ENCODE peak calls at places on chromosomes 1 and 21, in four cellular contexts. One of them, this sample, is unnamed.

GRCh38 chr1:44664730-44665370 is 9.4 kb downstream of the TMEM53 start:
- DNase-seq in Caki2: no peak
- DNase-seq in GM03348: no peak
- DNase-seq in GM06990: no peak
- DNase-seq in this sample: peak

GRCh38 chr21:33268392-33268735 is 2.2 kb downstream of the IL10RB start:
- DNase-seq in GM03348: no peak
- DNase-seq in Caki2: no peak
- DNase-seq in GM06990: no peak
- DNase-seq in this sample: no peak

GRCh38 chr1:109997204-109997866 is 12.8 kb downstream of the AHCYL1 start:
- DNase-seq in GM06990: no peak
- DNase-seq in Caki2: no peak
- DNase-seq in GM03348: no peak
- DNase-seq in this sample: no peak

GRCh38 chr1:157994704-157995540 is 1.5 kb downstream of the KIRREL1 start:
- DNase-seq in GM06990: no peak
- DNase-seq in GM03348: peak
- DNase-seq in Caki2: no peak
- DNase-seq in this sample: no peak

GRCh38 chr1:23616292-23616822 is 57.1 kb upstream of the ID3 start:
- DNase-seq in Caki2: no peak
- DNase-seq in GM03348: no peak
- DNase-seq in GM06990: no peak
- DNase-seq in this sample: no peak

GRCh38 chr1:154468480-154469240 is 33.4 kb upstream of the TDRD10 start:
- DNase-seq in GM03348: no peak
- DNase-seq in Caki2: no peak
- DNase-seq in GM06990: no peak
- DNase-seq in this sample: no peak

GRCh38 chr1:108125312-108126138 is 74.6 kb downstream of the SLC25A24 start:
- DNase-seq in GM03348: peak
- DNase-seq in Caki2: peak
- DNase-seq in GM06990: peak
- DNase-seq in this sample: peak

GRCh38 chr1:30047576-30047975 is 675.8 kb downstream of the MATN1 start:
- DNase-seq in GM03348: no peak
- DNase-seq in GM06990: no peak
- DNase-seq in Caki2: no peak
- DNase-seq in this sample: no peak

GRCh38 chr1:47189844-47190562 is at the start of gene PDZK1IP1:
- DNase-seq in GM06990: no peak
- DNase-seq in Caki2: peak
- DNase-seq in GM03348: peak
- DNase-seq in this sample: no peak

GRCh38 chr21:44982558-44983244 is 42.9 kb downstream of the SLX9 start:
- DNase-seq in GM06990: no peak
- DNase-seq in GM03348: no peak
- DNase-seq in Caki2: no peak
- DNase-seq in this sample: no peak

This sample was measured in GM12865.